ENCODE peak calls at places on chromosomes 12 and 14, in seven cellular contexts. V is ELR, W is transverse colon, P is Ammon's horn, O is LoVo, S is NCI-H146, C is psoas muscle. F is an unnamed sample.

GRCh38 chr14:71726639-71727085 is 205.6 kb upstream of the RGS6 start:
- DNase-seq in W (no peak), O (no peak), V (no peak), P (no peak), S (no peak), C (no peak), F (peak)

GRCh38 chr12:94676011-94676709 is 25.8 kb upstream of the TMCC3 start:
- DNase-seq in C (peak), P (peak), V (no peak), O (no peak), W (peak), S (no peak), F (no peak)

GRCh38 chr12:69648476-69648875 is 37.8 kb upstream of the LRRC10 start:
- DNase-seq in V (peak), W (no peak), C (no peak), O (no peak), S (no peak), P (no peak), F (peak)

GRCh38 chr12:31876568-31877424 is 82.4 kb upstream of the RESF1 start:
- DNase-seq in V (no peak), S (peak), P (peak), W (no peak), O (no peak), C (no peak), F (no peak)

GRCh38 chr12:126369487-126370463 is 1304.5 kb downstream of the AACS start:
- DNase-seq in O (no peak), P (no peak), W (no peak), C (no peak), V (peak), S (no peak), F (peak)

GRCh38 chr12:131092911-131093901 is 139.5 kb downstream of the ADGRD1 start:
- DNase-seq in V (no peak), W (peak), C (peak), O (no peak), P (no peak), S (no peak), F (peak)

GRCh38 chr12:65656904-65657351 is 167.4 kb upstream of the HMGA2 start:
- DNase-seq in P (no peak), W (no peak), C (no peak), V (peak), S (no peak), O (peak), F (peak)

GRCh38 chr14:75049731-75050201 is 1.5 kb downstream of the MLH3 start:
- DNase-seq in W (no peak), O (no peak), P (no peak), S (no peak), V (no peak), C (no peak), F (no peak)

GRCh38 chr14:61174395-61175386 is 106.4 kb downstream of the TMEM30B start:
- DNase-seq in S (no peak), W (no peak), P (no peak), C (no peak), V (peak), O (no peak), F (peak)

GRCh38 chr14:60266021-60266937 is 17.3 kb downstream of the PPM1A start:
- DNase-seq in V (peak), P (no peak), C (no peak), W (no peak), O (no peak), S (peak), F (no peak)

GRCh38 chr14:68576031-68576430 is 216.8 kb downstream of the ZFP36L1 start:
- DNase-seq in S (no peak), P (no peak), O (no peak), W (no peak), C (no peak), V (peak), F (peak)

GRCh38 chr14:101132051-101132541 is 228.6 kb upstream of the RTL1 start:
- DNase-seq in V (no peak), W (no peak), C (no peak), S (no peak), P (no peak), O (no peak), F (no peak)

GRCh38 chr12:121805800-121806555 is 2.2 kb downstream of the SETD1B start:
- DNase-seq in W (no peak), S (no peak), C (peak), P (no peak), O (no peak), V (no peak), F (peak)

GRCh38 chr12:110739894-110740293 is 2.8 kb downstream of the PPP1CC start:
- DNase-seq in S (no peak), W (no peak), O (no peak), V (peak), P (no peak), C (no peak), F (no peak)

GRCh38 chr14:55382483-55382882 is 29.1 kb downstream of the ATG14 start:
- DNase-seq in O (no peak), P (no peak), W (no peak), S (no peak), V (peak), C (no peak), F (no peak)

GRCh38 chr12:16605666-16606116 is 271 bp downstream of the LMO3 start:
- DNase-seq in V (peak), C (no peak), W (no peak), S (peak), P (peak), O (peak), F (peak)

GRCh38 chr14:91754819-91755218 is 22.9 kb upstream of the CATSPERB start:
- DNase-seq in O (no peak), C (no peak), W (peak), P (no peak), S (no peak), V (no peak), F (peak)

GRCh38 chr12:93094988-93095737 is 166.1 kb upstream of the EEA1 start:
- DNase-seq in V (peak), S (no peak), C (no peak), P (no peak), O (no peak), W (no peak), F (peak)

GRCh38 chr12:107515446-107515958 is 170.1 kb upstream of the PWP1 start:
- DNase-seq in V (peak), W (no peak), C (peak), S (no peak), P (no peak), O (peak), F (peak)

GRCh38 chr12:19709889-19710288 is 270.6 kb downstream of the AEBP2 start:
- DNase-seq in W (no peak), C (no peak), S (no peak), O (no peak), V (no peak), P (no peak), F (no peak)

GRCh38 chr12:111546758-111547383 is 52.2 kb downstream of the ATXN2 start:
- DNase-seq in V (peak), C (no peak), W (no peak), O (no peak), P (no peak), S (no peak), F (peak)

GRCh38 chr12:15584366-15585041 is 204.7 kb downstream of the EPS8 start:
- DNase-seq in W (no peak), P (peak), S (peak), V (peak), O (peak), C (no peak), F (peak)

GRCh38 chr14:90567991-90568390 is 171.2 kb downstream of the CALM1 start:
- DNase-seq in W (no peak), P (peak), O (no peak), V (no peak), C (no peak), S (no peak), F (no peak)

GRCh38 chr12:123936956-123937706 is 35.5 kb downstream of the CCDC92 start:
- DNase-seq in W (no peak), S (no peak), O (no peak), P (no peak), V (no peak), C (no peak), F (no peak)

GRCh38 chr14:74836251-74836957 is 39.5 kb downstream of the PROX2 start:
- DNase-seq in V (no peak), P (no peak), W (no peak), O (no peak), C (no peak), S (no peak), F (no peak)

GRCh38 chr14:24694680-24695079 is 60.7 kb upstream of the GZMB start:
- DNase-seq in V (no peak), P (no peak), S (no peak), C (no peak), O (no peak), W (no peak), F (no peak)

GRCh38 chr12:69339999-69340398 is 8.2 kb upstream of the LYZ start:
- DNase-seq in V (no peak), O (no peak), W (no peak), C (no peak), S (no peak), P (no peak), F (no peak)

GRCh38 chr12:132275631-132276030 is 53.8 kb downstream of the GALNT9 start:
- DNase-seq in O (no peak), W (no peak), V (no peak), C (peak), S (no peak), P (no peak), F (no peak)

GRCh38 chr12:67651380-67651695 is 2.8 kb downstream of the DYRK2 start:
- DNase-seq in P (peak), S (no peak), W (peak), C (no peak), V (peak), O (no peak), F (peak)

GRCh38 chr14:69263771-69264170 is 3.8 kb downstream of the GALNT16 start:
- DNase-seq in W (no peak), P (peak), C (peak), O (no peak), V (no peak), S (no peak), F (no peak)

GRCh38 chr14:54554401-54554800 is 12.5 kb upstream of the SAMD4A start:
- DNase-seq in S (no peak), W (no peak), P (peak), C (no peak), O (no peak), V (no peak), F (no peak)

GRCh38 chr12:24840046-24840800 is 108.7 kb downstream of the BCAT1 start:
- DNase-seq in O (no peak), V (peak), S (no peak), C (no peak), W (no peak), P (no peak), F (no peak)

GRCh38 chr12:48001426-48002178 is 2.7 kb downstream of the COL2A1 start:
- DNase-seq in O (peak), S (peak), W (peak), C (peak), V (peak), P (peak), F (peak)

GRCh38 chr12:64824500-64825142 is at the start of gene TBC1D30:
- DNase-seq in O (no peak), W (no peak), V (peak), C (peak), P (peak), S (peak), F (peak)

GRCh38 chr12:106418970-106419369 is 61.4 kb downstream of the POLR3B start:
- DNase-seq in C (no peak), S (no peak), W (no peak), V (no peak), P (no peak), O (no peak), F (no peak)